ENCODE peak calls at places on chromosome 17, in nine cellular contexts. One of them, this sample, is unnamed.

GRCh38 chr17:77127735-77128361 is 12.9 kb upstream of the SEC14L1 start:
- DNase-seq in HFFc6: no peak
- DNase-seq in body of pancreas: peak; percentile 86
- DNase-seq in H54: no peak
- DNase-seq in stimulated activated CD4-positive, alpha-beta T cell treated with anti-CD3 and anti-CD28 coated beads, Interleukin-1b, Interleukin-23, amount 100 ng/mL, for 48 hours: peak; percentile 81
- DNase-seq in left kidney: no peak
- DNase-seq in stimulated activated CD8-positive, alpha-beta memory T cell treated with anti-CD3 and anti-CD28 coated beads, Interleukin-7, amount 100 ng/mL, for 24 hours: peak; percentile 38
- DNase-seq in cardiac fibroblast: peak; percentile 71
- DNase-seq in GM04504: no peak
- DNase-seq in this sample: no peak

GRCh38 chr17:43126911-43127290 is 1.7 kb upstream of the BRCA1 start:
- DNase-seq in HFFc6: no peak
- DNase-seq in body of pancreas: no peak
- DNase-seq in H54: no peak
- DNase-seq in stimulated activated CD4-positive, alpha-beta T cell treated with anti-CD3 and anti-CD28 coated beads, Interleukin-1b, Interleukin-23, amount 100 ng/mL, for 48 hours: no peak
- DNase-seq in left kidney: no peak
- DNase-seq in stimulated activated CD8-positive, alpha-beta memory T cell treated with anti-CD3 and anti-CD28 coated beads, Interleukin-7, amount 100 ng/mL, for 24 hours: no peak
- DNase-seq in cardiac fibroblast: no peak
- DNase-seq in GM04504: no peak
- DNase-seq in this sample: no peak

GRCh38 chr17:74691151-74691550 is 21.6 kb downstream of the CD300LF start:
- DNase-seq in HFFc6: no peak
- DNase-seq in body of pancreas: no peak
- DNase-seq in H54: no peak
- DNase-seq in stimulated activated CD4-positive, alpha-beta T cell treated with anti-CD3 and anti-CD28 coated beads, Interleukin-1b, Interleukin-23, amount 100 ng/mL, for 48 hours: no peak
- DNase-seq in left kidney: no peak
- DNase-seq in stimulated activated CD8-positive, alpha-beta memory T cell treated with anti-CD3 and anti-CD28 coated beads, Interleukin-7, amount 100 ng/mL, for 24 hours: no peak
- DNase-seq in cardiac fibroblast: no peak
- DNase-seq in GM04504: no peak
- DNase-seq in this sample: no peak

GRCh38 chr17:74528491-74529199 is 2.6 kb downstream of the CD300LB start:
- DNase-seq in HFFc6: no peak
- DNase-seq in body of pancreas: no peak
- DNase-seq in H54: no peak
- DNase-seq in stimulated activated CD4-positive, alpha-beta T cell treated with anti-CD3 and anti-CD28 coated beads, Interleukin-1b, Interleukin-23, amount 100 ng/mL, for 48 hours: no peak
- DNase-seq in left kidney: no peak
- DNase-seq in stimulated activated CD8-positive, alpha-beta memory T cell treated with anti-CD3 and anti-CD28 coated beads, Interleukin-7, amount 100 ng/mL, for 24 hours: no peak
- DNase-seq in cardiac fibroblast: no peak
- DNase-seq in GM04504: no peak
- DNase-seq in this sample: no peak

GRCh38 chr17:64216385-64217248 is 46.4 kb downstream of the TEX2 start:
- DNase-seq in HFFc6: peak; percentile 32
- DNase-seq in body of pancreas: peak; percentile 64
- DNase-seq in H54: no peak
- DNase-seq in stimulated activated CD4-positive, alpha-beta T cell treated with anti-CD3 and anti-CD28 coated beads, Interleukin-1b, Interleukin-23, amount 100 ng/mL, for 48 hours: no peak
- DNase-seq in left kidney: peak; percentile 46
- DNase-seq in stimulated activated CD8-positive, alpha-beta memory T cell treated with anti-CD3 and anti-CD28 coated beads, Interleukin-7, amount 100 ng/mL, for 24 hours: no peak
- DNase-seq in cardiac fibroblast: peak; percentile 69
- DNase-seq in GM04504: no peak
- DNase-seq in this sample: no peak

GRCh38 chr17:42653179-42654124 is 5.6 kb upstream of the TUBG2 start:
- DNase-seq in HFFc6: peak; percentile 69
- DNase-seq in body of pancreas: peak; percentile 68
- DNase-seq in H54: no peak
- DNase-seq in stimulated activated CD4-positive, alpha-beta T cell treated with anti-CD3 and anti-CD28 coated beads, Interleukin-1b, Interleukin-23, amount 100 ng/mL, for 48 hours: no peak
- DNase-seq in left kidney: peak; percentile 68
- DNase-seq in stimulated activated CD8-positive, alpha-beta memory T cell treated with anti-CD3 and anti-CD28 coated beads, Interleukin-7, amount 100 ng/mL, for 24 hours: no peak
- DNase-seq in cardiac fibroblast: peak; percentile 73
- DNase-seq in GM04504: peak; percentile 66
- DNase-seq in this sample: no peak

GRCh38 chr17:68733241-68734176 is 132.3 kb upstream of the FAM20A start:
- DNase-seq in HFFc6: no peak
- DNase-seq in body of pancreas: no peak
- DNase-seq in H54: no peak
- DNase-seq in stimulated activated CD4-positive, alpha-beta T cell treated with anti-CD3 and anti-CD28 coated beads, Interleukin-1b, Interleukin-23, amount 100 ng/mL, for 48 hours: no peak
- DNase-seq in left kidney: no peak
- DNase-seq in stimulated activated CD8-positive, alpha-beta memory T cell treated with anti-CD3 and anti-CD28 coated beads, Interleukin-7, amount 100 ng/mL, for 24 hours: no peak
- DNase-seq in cardiac fibroblast: no peak
- DNase-seq in GM04504: no peak
- DNase-seq in this sample: no peak

GRCh38 chr17:71699907-71700306 is 420.9 kb upstream of the SOX9 start:
- DNase-seq in HFFc6: no peak
- DNase-seq in body of pancreas: no peak
- DNase-seq in H54: no peak
- DNase-seq in stimulated activated CD4-positive, alpha-beta T cell treated with anti-CD3 and anti-CD28 coated beads, Interleukin-1b, Interleukin-23, amount 100 ng/mL, for 48 hours: no peak
- DNase-seq in left kidney: no peak
- DNase-seq in stimulated activated CD8-positive, alpha-beta memory T cell treated with anti-CD3 and anti-CD28 coated beads, Interleukin-7, amount 100 ng/mL, for 24 hours: no peak
- DNase-seq in cardiac fibroblast: no peak
- DNase-seq in GM04504: no peak
- DNase-seq in this sample: no peak

GRCh38 chr17:82384730-82385429 is 13.3 kb downstream of the UTS2R start:
- DNase-seq in HFFc6: peak; percentile 44
- DNase-seq in body of pancreas: peak; percentile 90
- DNase-seq in H54: peak; percentile 84
- DNase-seq in stimulated activated CD4-positive, alpha-beta T cell treated with anti-CD3 and anti-CD28 coated beads, Interleukin-1b, Interleukin-23, amount 100 ng/mL, for 48 hours: no peak
- DNase-seq in left kidney: peak; percentile 68
- DNase-seq in stimulated activated CD8-positive, alpha-beta memory T cell treated with anti-CD3 and anti-CD28 coated beads, Interleukin-7, amount 100 ng/mL, for 24 hours: no peak
- DNase-seq in cardiac fibroblast: peak; percentile 27
- DNase-seq in GM04504: no peak
- DNase-seq in this sample: peak; percentile 78

GRCh38 chr17:67221062-67221998 is 23.7 kb downstream of the HELZ start:
- DNase-seq in HFFc6: peak; percentile 54
- DNase-seq in body of pancreas: no peak
- DNase-seq in H54: no peak
- DNase-seq in stimulated activated CD4-positive, alpha-beta T cell treated with anti-CD3 and anti-CD28 coated beads, Interleukin-1b, Interleukin-23, amount 100 ng/mL, for 48 hours: no peak
- DNase-seq in left kidney: peak; percentile 60
- DNase-seq in stimulated activated CD8-positive, alpha-beta memory T cell treated with anti-CD3 and anti-CD28 coated beads, Interleukin-7, amount 100 ng/mL, for 24 hours: no peak
- DNase-seq in cardiac fibroblast: peak; percentile 73
- DNase-seq in GM04504: no peak
- DNase-seq in this sample: no peak

GRCh38 chr17:17528101-17528500 is 31.9 kb upstream of the RASD1 start:
- DNase-seq in HFFc6: no peak
- DNase-seq in body of pancreas: no peak
- DNase-seq in H54: no peak
- DNase-seq in stimulated activated CD4-positive, alpha-beta T cell treated with anti-CD3 and anti-CD28 coated beads, Interleukin-1b, Interleukin-23, amount 100 ng/mL, for 48 hours: no peak
- DNase-seq in left kidney: no peak
- DNase-seq in stimulated activated CD8-positive, alpha-beta memory T cell treated with anti-CD3 and anti-CD28 coated beads, Interleukin-7, amount 100 ng/mL, for 24 hours: no peak
- DNase-seq in cardiac fibroblast: no peak
- DNase-seq in GM04504: no peak
- DNase-seq in this sample: no peak

GRCh38 chr17:69450857-69451410 is 36.4 kb downstream of the MAP2K6 start:
- DNase-seq in HFFc6: no peak
- DNase-seq in body of pancreas: no peak
- DNase-seq in H54: no peak
- DNase-seq in stimulated activated CD4-positive, alpha-beta T cell treated with anti-CD3 and anti-CD28 coated beads, Interleukin-1b, Interleukin-23, amount 100 ng/mL, for 48 hours: no peak
- DNase-seq in left kidney: no peak
- DNase-seq in stimulated activated CD8-positive, alpha-beta memory T cell treated with anti-CD3 and anti-CD28 coated beads, Interleukin-7, amount 100 ng/mL, for 24 hours: no peak
- DNase-seq in cardiac fibroblast: peak; percentile 5
- DNase-seq in GM04504: no peak
- DNase-seq in this sample: no peak

GRCh38 chr17:2244545-2245525 is 58.8 kb downstream of the SMG6 start:
- DNase-seq in HFFc6: peak; percentile 84
- DNase-seq in body of pancreas: peak; percentile 86
- DNase-seq in H54: peak; percentile 70
- DNase-seq in stimulated activated CD4-positive, alpha-beta T cell treated with anti-CD3 and anti-CD28 coated beads, Interleukin-1b, Interleukin-23, amount 100 ng/mL, for 48 hours: peak; percentile 83
- DNase-seq in left kidney: peak; percentile 86
- DNase-seq in stimulated activated CD8-positive, alpha-beta memory T cell treated with anti-CD3 and anti-CD28 coated beads, Interleukin-7, amount 100 ng/mL, for 24 hours: peak; percentile 64
- DNase-seq in cardiac fibroblast: peak; percentile 96
- DNase-seq in GM04504: peak; percentile 89
- DNase-seq in this sample: peak; percentile 76

GRCh38 chr17:30600830-30601494 is 123.8 kb downstream of the GOSR1 start:
- DNase-seq in HFFc6: no peak
- DNase-seq in body of pancreas: no peak
- DNase-seq in H54: peak; percentile 9
- DNase-seq in stimulated activated CD4-positive, alpha-beta T cell treated with anti-CD3 and anti-CD28 coated beads, Interleukin-1b, Interleukin-23, amount 100 ng/mL, for 48 hours: peak; percentile 16
- DNase-seq in left kidney: peak; percentile 57
- DNase-seq in stimulated activated CD8-positive, alpha-beta memory T cell treated with anti-CD3 and anti-CD28 coated beads, Interleukin-7, amount 100 ng/mL, for 24 hours: no peak
- DNase-seq in cardiac fibroblast: peak; percentile 29
- DNase-seq in GM04504: no peak
- DNase-seq in this sample: peak; percentile 9

GRCh38 chr17:48546187-48546923 is 1.4 kb upstream of the HOXB2 start:
- DNase-seq in HFFc6: no peak
- DNase-seq in body of pancreas: no peak
- DNase-seq in H54: no peak
- DNase-seq in stimulated activated CD4-positive, alpha-beta T cell treated with anti-CD3 and anti-CD28 coated beads, Interleukin-1b, Interleukin-23, amount 100 ng/mL, for 48 hours: no peak
- DNase-seq in left kidney: peak; percentile 89
- DNase-seq in stimulated activated CD8-positive, alpha-beta memory T cell treated with anti-CD3 and anti-CD28 coated beads, Interleukin-7, amount 100 ng/mL, for 24 hours: no peak
- DNase-seq in cardiac fibroblast: peak; percentile 30
- DNase-seq in GM04504: no peak
- DNase-seq in this sample: no peak

GRCh38 chr17:79317916-79318315 is 243.3 kb downstream of the ENGASE start:
- DNase-seq in HFFc6: no peak
- DNase-seq in body of pancreas: no peak
- DNase-seq in H54: no peak
- DNase-seq in stimulated activated CD4-positive, alpha-beta T cell treated with anti-CD3 and anti-CD28 coated beads, Interleukin-1b, Interleukin-23, amount 100 ng/mL, for 48 hours: no peak
- DNase-seq in left kidney: no peak
- DNase-seq in stimulated activated CD8-positive, alpha-beta memory T cell treated with anti-CD3 and anti-CD28 coated beads, Interleukin-7, amount 100 ng/mL, for 24 hours: no peak
- DNase-seq in cardiac fibroblast: no peak
- DNase-seq in GM04504: no peak
- DNase-seq in this sample: no peak

GRCh38 chr17:47829870-47830269 is 1.5 kb downstream of the MRPL10 start:
- DNase-seq in HFFc6: no peak
- DNase-seq in body of pancreas: no peak
- DNase-seq in H54: no peak
- DNase-seq in stimulated activated CD4-positive, alpha-beta T cell treated with anti-CD3 and anti-CD28 coated beads, Interleukin-1b, Interleukin-23, amount 100 ng/mL, for 48 hours: no peak
- DNase-seq in left kidney: no peak
- DNase-seq in stimulated activated CD8-positive, alpha-beta memory T cell treated with anti-CD3 and anti-CD28 coated beads, Interleukin-7, amount 100 ng/mL, for 24 hours: no peak
- DNase-seq in cardiac fibroblast: no peak
- DNase-seq in GM04504: no peak
- DNase-seq in this sample: no peak

GRCh38 chr17:48994548-48995331 is 2.4 kb upstream of the IGF2BP1 start:
- DNase-seq in HFFc6: no peak
- DNase-seq in body of pancreas: no peak
- DNase-seq in H54: no peak
- DNase-seq in stimulated activated CD4-positive, alpha-beta T cell treated with anti-CD3 and anti-CD28 coated beads, Interleukin-1b, Interleukin-23, amount 100 ng/mL, for 48 hours: no peak
- DNase-seq in left kidney: peak; percentile 33
- DNase-seq in stimulated activated CD8-positive, alpha-beta memory T cell treated with anti-CD3 and anti-CD28 coated beads, Interleukin-7, amount 100 ng/mL, for 24 hours: no peak
- DNase-seq in cardiac fibroblast: no peak
- DNase-seq in GM04504: no peak
- DNase-seq in this sample: no peak

GRCh38 chr17:8914554-8914953 is 47.1 kb upstream of the PIK3R6 start:
- DNase-seq in HFFc6: no peak
- DNase-seq in body of pancreas: no peak
- DNase-seq in H54: no peak
- DNase-seq in stimulated activated CD4-positive, alpha-beta T cell treated with anti-CD3 and anti-CD28 coated beads, Interleukin-1b, Interleukin-23, amount 100 ng/mL, for 48 hours: no peak
- DNase-seq in left kidney: no peak
- DNase-seq in stimulated activated CD8-positive, alpha-beta memory T cell treated with anti-CD3 and anti-CD28 coated beads, Interleukin-7, amount 100 ng/mL, for 24 hours: no peak
- DNase-seq in cardiac fibroblast: no peak
- DNase-seq in GM04504: no peak
- DNase-seq in this sample: no peak

GRCh38 chr17:14923981-14924380 is 341.1 kb downstream of the PMP22 start:
- DNase-seq in HFFc6: peak; percentile 7
- DNase-seq in body of pancreas: no peak
- DNase-seq in H54: no peak
- DNase-seq in stimulated activated CD4-positive, alpha-beta T cell treated with anti-CD3 and anti-CD28 coated beads, Interleukin-1b, Interleukin-23, amount 100 ng/mL, for 48 hours: no peak
- DNase-seq in left kidney: no peak
- DNase-seq in stimulated activated CD8-positive, alpha-beta memory T cell treated with anti-CD3 and anti-CD28 coated beads, Interleukin-7, amount 100 ng/mL, for 24 hours: no peak
- DNase-seq in cardiac fibroblast: peak; percentile 85
- DNase-seq in GM04504: no peak
- DNase-seq in this sample: no peak

GRCh38 chr17:49752508-49752907 is 11.4 kb downstream of the FAM117A start:
- DNase-seq in HFFc6: no peak
- DNase-seq in body of pancreas: no peak
- DNase-seq in H54: no peak
- DNase-seq in stimulated activated CD4-positive, alpha-beta T cell treated with anti-CD3 and anti-CD28 coated beads, Interleukin-1b, Interleukin-23, amount 100 ng/mL, for 48 hours: no peak
- DNase-seq in left kidney: no peak
- DNase-seq in stimulated activated CD8-positive, alpha-beta memory T cell treated with anti-CD3 and anti-CD28 coated beads, Interleukin-7, amount 100 ng/mL, for 24 hours: no peak
- DNase-seq in cardiac fibroblast: no peak
- DNase-seq in GM04504: no peak
- DNase-seq in this sample: no peak

GRCh38 chr17:81256616-81257015 is 17.5 kb downstream of the NDUFAF8 start:
- DNase-seq in HFFc6: peak; percentile 20
- DNase-seq in body of pancreas: no peak
- DNase-seq in H54: peak; percentile 97
- DNase-seq in stimulated activated CD4-positive, alpha-beta T cell treated with anti-CD3 and anti-CD28 coated beads, Interleukin-1b, Interleukin-23, amount 100 ng/mL, for 48 hours: no peak
- DNase-seq in left kidney: no peak
- DNase-seq in stimulated activated CD8-positive, alpha-beta memory T cell treated with anti-CD3 and anti-CD28 coated beads, Interleukin-7, amount 100 ng/mL, for 24 hours: no peak
- DNase-seq in cardiac fibroblast: peak; percentile 85
- DNase-seq in GM04504: no peak
- DNase-seq in this sample: no peak

GRCh38 chr17:76384987-76385891 is 830 bp downstream of the SPHK1 start:
- DNase-seq in HFFc6: peak; percentile 70
- DNase-seq in body of pancreas: peak; percentile 50
- DNase-seq in H54: peak; percentile 77
- DNase-seq in stimulated activated CD4-positive, alpha-beta T cell treated with anti-CD3 and anti-CD28 coated beads, Interleukin-1b, Interleukin-23, amount 100 ng/mL, for 48 hours: peak; percentile 35
- DNase-seq in left kidney: peak; percentile 45
- DNase-seq in stimulated activated CD8-positive, alpha-beta memory T cell treated with anti-CD3 and anti-CD28 coated beads, Interleukin-7, amount 100 ng/mL, for 24 hours: no peak
- DNase-seq in cardiac fibroblast: peak; percentile 91
- DNase-seq in GM04504: peak; percentile 53
- DNase-seq in this sample: peak; percentile 40

GRCh38 chr17:75764711-75765421 is at the start of gene GALK1:
- DNase-seq in HFFc6: peak; percentile 43
- DNase-seq in body of pancreas: peak; percentile 77
- DNase-seq in H54: peak; percentile 93
- DNase-seq in stimulated activated CD4-positive, alpha-beta T cell treated with anti-CD3 and anti-CD28 coated beads, Interleukin-1b, Interleukin-23, amount 100 ng/mL, for 48 hours: peak; percentile 73
- DNase-seq in left kidney: peak; percentile 86
- DNase-seq in stimulated activated CD8-positive, alpha-beta memory T cell treated with anti-CD3 and anti-CD28 coated beads, Interleukin-7, amount 100 ng/mL, for 24 hours: no peak
- DNase-seq in cardiac fibroblast: peak; percentile 68
- DNase-seq in GM04504: peak; percentile 25
- DNase-seq in this sample: peak; percentile 73

GRCh38 chr17:45942284-45942683 is 47.9 kb downstream of the MAPT start:
- DNase-seq in HFFc6: peak; percentile 6
- DNase-seq in body of pancreas: peak; percentile 38
- DNase-seq in H54: no peak
- DNase-seq in stimulated activated CD4-positive, alpha-beta T cell treated with anti-CD3 and anti-CD28 coated beads, Interleukin-1b, Interleukin-23, amount 100 ng/mL, for 48 hours: no peak
- DNase-seq in left kidney: no peak
- DNase-seq in stimulated activated CD8-positive, alpha-beta memory T cell treated with anti-CD3 and anti-CD28 coated beads, Interleukin-7, amount 100 ng/mL, for 24 hours: no peak
- DNase-seq in cardiac fibroblast: peak; percentile 6
- DNase-seq in GM04504: peak; percentile 19
- DNase-seq in this sample: no peak

GRCh38 chr17:8005951-8006730 is 3.7 kb downstream of the GUCY2D start:
- DNase-seq in HFFc6: no peak
- DNase-seq in body of pancreas: no peak
- DNase-seq in H54: no peak
- DNase-seq in stimulated activated CD4-positive, alpha-beta T cell treated with anti-CD3 and anti-CD28 coated beads, Interleukin-1b, Interleukin-23, amount 100 ng/mL, for 48 hours: no peak
- DNase-seq in left kidney: no peak
- DNase-seq in stimulated activated CD8-positive, alpha-beta memory T cell treated with anti-CD3 and anti-CD28 coated beads, Interleukin-7, amount 100 ng/mL, for 24 hours: no peak
- DNase-seq in cardiac fibroblast: no peak
- DNase-seq in GM04504: no peak
- DNase-seq in this sample: no peak

This sample was measured in PC-9.